ENCODE peak calls at places on chromosomes 1 and 21, in eight cellular contexts. R is hepatocyte; T is neuronal stem cell; D is left lung; B is foreskin keratinocyte; M is kidney; L is GM23248; I is CD8-positive, alpha-beta T cell. Y is an unnamed sample. For H3K4me1, the result is how much of the 10 kb centered on the place peaks cover.

GRCh38 chr1:169124459-169124858 is 18.0 kb downstream of the ATP1B1 start:
- DNase-seq in I (no peak), B (no peak), T (no peak), D (no peak), M (no peak), L (no peak), R (no peak), Y (no peak)

GRCh38 chr1:16072616-16073484 is 601 bp downstream of the FAM131C start:
- DNase-seq in I (no peak), M (no peak), B (no peak), D (no peak), R (peak), L (peak), T (no peak), Y (no peak)

GRCh38 chr1:99737016-99737415 is 29.4 kb downstream of the FRRS1 start:
- DNase-seq in T (peak), M (no peak), R (peak), L (peak), B (no peak), I (no peak), D (no peak), Y (no peak)

GRCh38 chr1:52139817-52140540 is 1.9 kb upstream of the ZFYVE9 start:
- DNase-seq in L (peak), M (no peak), B (peak), D (no peak), R (peak), I (no peak), T (no peak), Y (no peak)

GRCh38 chr1:204564835-204565234 is 48.6 kb downstream of the MDM4 start:
- DNase-seq in I (no peak), M (no peak), B (no peak), D (no peak), R (no peak), T (no peak), L (no peak), Y (no peak)

GRCh38 chr1:54342764-54343687 is 63.2 kb downstream of the SSBP3 start:
- DNase-seq in T (no peak), R (no peak), D (no peak), I (no peak), M (no peak), L (no peak), B (no peak), Y (no peak)

GRCh38 chr21:24840287-24840686 is 767.0 kb downstream of the MRPL39 start:
- DNase-seq in M (no peak), I (no peak), R (no peak), L (no peak), D (peak), B (no peak), T (no peak), Y (no peak)

GRCh38 chr1:200977071-200977754 is 46.3 kb downstream of the KIF21B start:
- DNase-seq in B (no peak), D (no peak), M (peak), L (no peak), I (no peak), R (no peak), T (no peak), Y (no peak)

GRCh38 chr1:178749581-178750166 is 24.6 kb downstream of the RALGPS2 start:
- DNase-seq in I (no peak), D (no peak), B (no peak), T (no peak), M (no peak), R (no peak), L (peak), Y (no peak)

GRCh38 chr1:192443616-192444015 is 126.8 kb downstream of the RGS21 start:
- DNase-seq in M (no peak), T (no peak), L (peak), B (no peak), R (no peak), D (no peak), I (no peak), Y (no peak)

GRCh38 chr1:72670902-72671301 is 388.6 kb upstream of the NEGR1 start:
- DNase-seq in T (peak), I (no peak), R (no peak), D (no peak), L (no peak), B (no peak), M (no peak), Y (no peak)

DNA sequence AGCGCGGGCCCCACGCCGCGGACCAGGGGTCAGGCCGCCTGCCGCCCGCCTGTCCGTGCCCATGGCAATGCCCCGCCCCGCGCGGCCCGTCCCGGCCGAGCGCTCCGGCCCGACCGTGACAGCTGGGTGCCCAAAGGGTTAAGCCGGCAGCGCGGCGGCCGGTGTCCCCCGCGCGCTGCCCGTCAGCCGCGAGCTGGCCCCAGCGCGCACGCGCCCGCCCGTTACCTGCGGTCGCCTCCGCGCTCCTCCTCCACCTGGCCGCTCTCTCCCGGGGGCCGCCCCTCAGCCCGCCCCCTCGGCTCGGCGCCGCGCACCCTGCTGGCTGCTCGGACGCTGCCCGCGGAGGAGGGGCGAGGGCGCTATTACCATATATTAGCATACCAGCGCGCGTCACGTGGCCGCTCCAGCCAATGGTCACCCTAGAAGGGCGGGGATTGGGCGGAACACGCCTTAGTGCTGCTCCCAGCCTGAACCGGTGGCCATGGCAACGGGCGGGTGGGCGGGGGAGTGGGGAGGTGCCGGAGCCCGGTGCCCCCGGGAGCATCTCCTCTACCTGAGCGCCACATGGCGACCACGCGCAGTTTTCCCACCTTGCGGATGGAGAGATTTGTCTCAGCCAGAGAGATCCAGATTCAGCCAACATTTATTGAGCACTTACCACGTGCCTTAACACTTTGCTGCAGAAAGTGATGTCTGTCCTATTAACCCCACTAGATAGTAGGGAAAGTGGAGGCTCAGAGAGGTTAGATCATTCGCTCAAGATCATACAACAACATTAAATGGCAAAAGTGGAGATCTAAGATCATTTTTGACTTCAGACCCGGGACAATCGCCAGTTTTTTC is at the start of gene PHC2:
- DNase-seq in T (peak), M (peak), R (peak), L (peak), I (peak), B (peak), D (peak), Y (peak)
- H3K4me1 ChIP-seq in T (under half), M (under half), R (under half), L (under half), I (under half), B (under half), D (under half), Y (half or more)

GRCh38 chr1:1085911-1086841 is 12.1 kb upstream of the RNF223 start:
- DNase-seq in R (no peak), T (no peak), M (peak), L (no peak), D (no peak), I (no peak), B (no peak), Y (peak)
- H3K27ac ChIP-seq in R (no peak), T (no peak), M (no peak), L (no peak), D (no peak), I (no peak), B (no peak), Y (no peak)

GRCh38 chr1:209775634-209776033 is 8.7 kb downstream of the C1orf74 start:
- DNase-seq in L (no peak), I (no peak), D (no peak), M (no peak), B (no peak), T (no peak), R (no peak), Y (no peak)
- H3K4me1 ChIP-seq in L (under half), I (under half), D (under half), M (under half), B (under half), T (under half), R (under half), Y (under half)

GRCh38 chr21:28899220-28899619 is 93.5 kb downstream of the LTN1 start:
- DNase-seq in M (no peak), I (no peak), D (no peak), L (no peak), R (no peak), T (no peak), B (no peak), Y (no peak)

GRCh38 chr21:28892550-28893111 is 100.0 kb downstream of the LTN1 start:
- DNase-seq in M (no peak), R (no peak), B (no peak), L (no peak), I (no peak), T (no peak), D (no peak), Y (no peak)

DNA sequence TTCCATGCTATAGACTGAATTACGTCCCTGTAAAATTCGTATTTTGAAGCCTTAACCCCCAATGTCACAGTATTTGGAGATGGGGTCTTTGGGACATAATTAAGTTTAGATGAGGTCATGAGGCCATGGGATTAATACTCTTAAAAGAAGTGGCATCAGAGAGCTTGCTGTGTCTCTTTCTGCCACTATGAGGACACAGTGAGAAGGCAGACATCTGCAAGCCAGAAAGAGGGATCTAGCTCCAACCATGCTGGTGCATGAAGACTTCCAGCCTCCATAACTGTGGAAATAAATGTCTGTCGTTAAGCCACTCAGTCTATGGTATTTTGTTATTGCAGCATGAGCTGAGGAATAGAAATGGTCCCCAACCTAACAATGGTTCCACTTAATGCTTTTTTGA is 99.0 kb downstream of the LTN1 start:
- DNase-seq in D (no peak), M (no peak), B (no peak), L (no peak), R (no peak), T (no peak), I (no peak), Y (no peak)
- H3K27ac ChIP-seq in D (no peak), M (no peak), B (no peak), L (no peak), R (no peak), T (no peak), I (no peak), Y (no peak)

DNA sequence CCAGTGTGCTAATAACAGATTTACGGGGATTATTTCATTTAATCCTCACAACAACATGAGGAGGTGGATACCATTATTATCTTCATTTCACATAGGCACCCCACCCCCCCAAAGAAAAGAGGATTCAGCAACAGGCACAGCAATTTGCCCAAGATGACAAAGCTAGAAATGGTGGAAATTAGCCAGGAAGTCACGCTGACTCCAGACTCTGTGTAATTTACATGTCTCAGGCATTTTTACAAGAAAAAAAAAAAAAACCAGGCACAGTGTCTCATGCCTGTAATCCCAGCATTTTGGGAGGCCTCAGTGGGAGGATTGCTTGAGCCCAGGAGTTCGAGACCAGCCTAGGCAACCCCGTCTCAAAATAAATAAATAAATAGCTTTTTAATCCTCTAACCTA is 37.5 kb upstream of the PRDM2 start:
- DNase-seq in I (no peak), L (peak), D (no peak), R (peak), T (no peak), M (no peak), B (no peak), Y (no peak)
- H3K4me1 ChIP-seq in I (under half), L (under half), D (under half), R (under half), T (under half), M (under half), B (under half), Y (under half)

GRCh38 chr1:43563779-43564616 is 33.3 kb downstream of the PTPRF start:
- DNase-seq in B (peak), L (no peak), R (peak), I (no peak), M (no peak), D (no peak), T (no peak), Y (no peak)
- H3K27ac ChIP-seq in B (peak), L (no peak), R (peak), I (no peak), M (no peak), D (peak), T (no peak), Y (peak)

GRCh38 chr1:155003227-155003765 is 694 bp downstream of the ZBTB7B start:
- DNase-seq in L (peak), D (peak), R (peak), I (no peak), B (no peak), T (no peak), M (no peak), Y (peak)
- H3K4me1 ChIP-seq in L (under half), D (under half), R (under half), I (half or more), B (under half), T (under half), M (under half), Y (under half)

DNA sequence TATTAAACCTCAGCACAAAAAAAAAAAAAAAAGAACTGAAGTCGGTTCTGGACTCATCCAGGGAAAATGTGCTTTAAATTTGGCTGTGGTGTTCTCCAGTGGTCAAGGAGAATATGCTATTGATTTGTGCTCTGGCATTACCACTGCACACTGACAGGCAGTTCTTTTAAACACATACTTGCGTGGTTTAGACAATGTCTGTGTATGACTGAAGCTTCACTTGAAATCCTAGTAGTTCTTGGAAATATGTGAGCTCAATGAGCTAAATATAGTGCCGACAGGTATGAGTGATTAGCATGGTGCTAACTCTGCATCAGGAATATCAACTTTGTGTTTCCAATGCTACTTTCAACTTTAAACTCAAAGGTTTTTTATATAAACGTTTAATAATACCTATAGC is 415.6 kb downstream of the SMYD3 start:
- DNase-seq in D (no peak), T (no peak), B (no peak), I (no peak), M (no peak), L (peak), R (no peak), Y (no peak)
- H3K27ac ChIP-seq in D (no peak), T (no peak), B (no peak), I (no peak), M (no peak), L (no peak), R (no peak), Y (no peak)

GRCh38 chr1:223776075-223776814 is 63.9 kb downstream of the CAPN2 start:
- DNase-seq in M (no peak), B (peak), I (peak), T (no peak), L (peak), R (peak), D (no peak), Y (no peak)
- H3K4me1 ChIP-seq in M (under half), B (under half), I (under half), T (under half), L (under half), R (under half), D (under half), Y (under half)

Y was measured in RWPE2.